ENCODE peak calls at places on chromosomes 16 and 17, in eight cellular contexts. T, R, L, Z, M, D, I and H are unnamed samples.

GRCh38 chr17:50953831-50954601 is 87.9 kb upstream of the TOB1 start:
- DNase-seq in T (peak), R (no peak), L (no peak), Z (no peak), M (peak), D (peak), I (no peak), H (peak)

GRCh38 chr16:3495166-3495565 is at the start of gene C16orf90:
- DNase-seq in T (no peak), R (no peak), L (no peak), Z (no peak), M (no peak), D (no peak), I (no peak), H (no peak)

GRCh38 chr17:9839433-9839832 is 13.7 kb downstream of the GLP2R start:
- DNase-seq in T (peak), R (no peak), L (no peak), Z (no peak), M (no peak), D (no peak), I (no peak), H (no peak)

GRCh38 chr17:58538801-58539410 is 24.5 kb upstream of the MTMR4 start:
- DNase-seq in T (no peak), R (peak), L (no peak), Z (no peak), M (no peak), D (no peak), I (no peak), H (no peak)

GRCh38 chr16:73041644-73042043 is 6.3 kb downstream of the ZFHX3 start:
- DNase-seq in T (no peak), R (no peak), L (no peak), Z (no peak), M (no peak), D (no peak), I (no peak), H (no peak)

GRCh38 chr16:71726491-71727319 is 2.2 kb upstream of the PHLPP2 start:
- DNase-seq in T (no peak), R (no peak), L (no peak), Z (no peak), M (no peak), D (no peak), I (no peak), H (peak)

GRCh38 chr17:81558941-81559806 is 7.0 kb upstream of the FAAP100 start:
- DNase-seq in T (peak), R (no peak), L (no peak), Z (no peak), M (peak), D (no peak), I (no peak), H (no peak)

GRCh38 chr17:2089021-2089422 is 34.1 kb downstream of the HIC1 start:
- DNase-seq in T (no peak), R (no peak), L (no peak), Z (no peak), M (peak), D (no peak), I (no peak), H (no peak)

GRCh38 chr16:60203525-60204124 is 1469.5 kb upstream of the GOT2 start:
- DNase-seq in T (no peak), R (peak), L (no peak), Z (no peak), M (no peak), D (peak), I (no peak), H (no peak)

GRCh38 chr16:2774161-2774891 is 2.8 kb downstream of the ELOB start:
- DNase-seq in T (no peak), R (no peak), L (no peak), Z (no peak), M (peak), D (no peak), I (no peak), H (no peak)

GRCh38 chr16:85275533-85276249 is 163.4 kb upstream of the CIBAR2 start:
- DNase-seq in T (peak), R (peak), L (peak), Z (peak), M (peak), D (peak), I (peak), H (peak)

GRCh38 chr16:3677994-3678393 is 23.5 kb downstream of the DNASE1 start:
- DNase-seq in T (no peak), R (no peak), L (no peak), Z (no peak), M (peak), D (no peak), I (no peak), H (no peak)

GRCh38 chr16:89023621-89024511 is 46.9 kb upstream of the CBFA2T3 start:
- DNase-seq in T (peak), R (no peak), L (no peak), Z (no peak), M (no peak), D (no peak), I (no peak), H (no peak)

GRCh38 chr17:2230877-2231276 is 72.7 kb downstream of the SMG6 start:
- DNase-seq in T (no peak), R (no peak), L (no peak), Z (no peak), M (no peak), D (no peak), I (no peak), H (no peak)

GRCh38 chr16:318628-319027 is 33.9 kb downstream of the AXIN1 start:
- DNase-seq in T (peak), R (peak), L (no peak), Z (no peak), M (no peak), D (no peak), I (no peak), H (no peak)

GRCh38 chr17:44321246-44322120 is 3.1 kb downstream of the SLC25A39 start:
- DNase-seq in T (no peak), R (no peak), L (no peak), Z (no peak), M (no peak), D (no peak), I (no peak), H (no peak)

GRCh38 chr16:23979982-23980381 is 144.2 kb downstream of the PRKCB start:
- DNase-seq in T (no peak), R (no peak), L (no peak), Z (no peak), M (no peak), D (no peak), I (no peak), H (no peak)

GRCh38 chr17:12519956-12520594 is 145.6 kb upstream of the MYOCD start:
- DNase-seq in T (no peak), R (no peak), L (no peak), Z (no peak), M (no peak), D (no peak), I (no peak), H (no peak)

GRCh38 chr17:66405836-66406679 is 103.6 kb downstream of the PRKCA start:
- DNase-seq in T (no peak), R (no peak), L (no peak), Z (no peak), M (no peak), D (no peak), I (no peak), H (no peak)

GRCh38 chr16:73949574-73950348 is 346.9 kb upstream of the PSMD7 start:
- DNase-seq in T (no peak), R (no peak), L (no peak), Z (no peak), M (no peak), D (peak), I (no peak), H (no peak)

GRCh38 chr17:10702574-10702973 is 5.2 kb downstream of the ADPRM start:
- DNase-seq in T (no peak), R (no peak), L (no peak), Z (no peak), M (no peak), D (no peak), I (no peak), H (no peak)

GRCh38 chr16:6926762-6927161 is 405.9 kb upstream of the RBFOX1 start:
- DNase-seq in T (no peak), R (peak), L (no peak), Z (no peak), M (no peak), D (no peak), I (no peak), H (no peak)

GRCh38 chr16:68085259-68086071 is at the start of gene NFATC3:
- DNase-seq in T (peak), R (peak), L (peak), Z (peak), M (peak), D (peak), I (peak), H (peak)

GRCh38 chr16:82016268-82016667 is 5.0 kb upstream of the SDR42E1 start:
- DNase-seq in T (no peak), R (no peak), L (no peak), Z (no peak), M (no peak), D (peak), I (peak), H (no peak)

GRCh38 chr16:2753523-2754020 is 1.1 kb downstream of the SRRM2 start:
- DNase-seq in T (no peak), R (peak), L (no peak), Z (no peak), M (no peak), D (no peak), I (peak), H (no peak)

GRCh38 chr16:2385441-2385840 is 43.8 kb upstream of the CCNF start:
- DNase-seq in T (no peak), R (no peak), L (peak), Z (no peak), M (no peak), D (peak), I (no peak), H (no peak)

GRCh38 chr17:76501018-76501826 is at the start of gene RHBDF2:
- DNase-seq in T (peak), R (peak), L (peak), Z (peak), M (peak), D (peak), I (peak), H (peak)

GRCh38 chr16:87658564-87659225 is 56.4 kb downstream of the JPH3 start:
- DNase-seq in T (no peak), R (no peak), L (no peak), Z (no peak), M (no peak), D (no peak), I (no peak), H (no peak)
- TF ChIP-seq CTCF in T (no peak), R (no peak), L (no peak), Z (no peak), M (no peak), D (no peak), I (no peak), H (no peak)

GRCh38 chr17:40109471-40109824 is 9.1 kb upstream of the NR1D1 start:
- DNase-seq in T (no peak), R (no peak), L (no peak), Z (no peak), M (no peak), D (no peak), I (peak), H (no peak)
- TF ChIP-seq CTCF in T (no peak), R (peak), L (no peak), Z (peak), M (no peak), D (peak), I (no peak), H (no peak)

GRCh38 chr16:78990309-78990701 is 610.2 kb downstream of the MAF start:
- DNase-seq in T (no peak), R (peak), L (no peak), Z (no peak), M (no peak), D (no peak), I (no peak), H (no peak)
- TF ChIP-seq CTCF in T (no peak), R (no peak), L (no peak), Z (no peak), M (no peak), D (no peak), I (no peak), H (no peak)

DNA sequence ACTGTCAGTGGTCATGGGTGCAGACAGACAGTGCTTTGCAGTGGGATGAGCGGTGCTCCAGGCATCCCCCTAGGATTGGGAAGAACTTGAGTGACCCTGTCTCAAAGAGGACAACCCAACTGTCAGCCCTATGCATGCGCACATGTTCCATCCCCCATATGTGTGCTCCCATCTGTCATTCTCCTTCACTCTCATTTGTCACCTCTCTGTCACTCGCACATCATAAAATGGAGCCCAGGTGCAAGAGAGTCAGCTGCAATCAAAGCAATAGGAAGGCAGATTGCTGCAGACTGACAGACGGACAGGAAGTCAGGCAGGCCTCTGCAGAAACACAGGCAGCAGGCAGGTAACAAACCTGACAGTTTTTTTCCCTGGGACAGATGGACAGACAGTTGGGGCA is 101.8 kb upstream of the CCL1 start:
- DNase-seq in T (no peak), R (no peak), L (no peak), Z (no peak), M (no peak), D (no peak), I (no peak), H (no peak)
- TF ChIP-seq CTCF in T (no peak), R (no peak), L (no peak), Z (no peak), M (no peak), D (no peak), I (no peak), H (no peak)